ENCODE peak calls at places on chromosomes 7 and 10, in eight cellular contexts. K is tibial nerve, J is esophagus squamous epithelium, D is lower lobe of right lung, R is adipocyte, T is brain microvascular endothelial cell, F is PC-3, L is GM23248. I is an unnamed sample.

GRCh38 chr7:36037121-36037662 is 115.9 kb upstream of the EEPD1 start:
- DNase-seq in K (no peak), J (no peak), D (no peak), R (peak; percentile 89), T (peak; percentile 91), F (peak; percentile 99), L (peak; percentile 75), I (peak; percentile 91)

GRCh38 chr7:55280031-55280454 is 85.1 kb upstream of the LANCL2 start:
- DNase-seq in K (peak; percentile 38), J (no peak), D (no peak), R (peak; percentile 93), T (peak; percentile 57), F (peak; percentile 83), L (peak; percentile 83), I (peak; percentile 79)

GRCh38 chr10:125190961-125191360 is 30.6 kb upstream of the CTBP2 start:
- DNase-seq in K (no peak), J (no peak), D (no peak), R (no peak), T (no peak), F (no peak), L (no peak), I (no peak)

GRCh38 chr7:145123502-145123901 is 287.6 kb upstream of the TPK1 start:
- DNase-seq in K (no peak), J (no peak), D (no peak), R (no peak), T (no peak), F (no peak), L (no peak), I (no peak)

GRCh38 chr10:103556383-103557007 is 63.0 kb downstream of the NEURL1 start:
- DNase-seq in K (no peak), J (no peak), D (no peak), R (no peak), T (no peak), F (no peak), L (no peak), I (no peak)

GRCh38 chr7:31917256-31917655 is 153.0 kb downstream of the PDE1C start:
- DNase-seq in K (no peak), J (no peak), D (no peak), R (no peak), T (no peak), F (peak; percentile 68), L (peak; percentile 61), I (no peak)

GRCh38 chr10:78450807-78451485 is 417.3 kb downstream of the RPS24 start:
- DNase-seq in K (no peak), J (no peak), D (no peak), R (no peak), T (no peak), F (no peak), L (no peak), I (no peak)

GRCh38 chr7:42736931-42737330 is 174.9 kb downstream of the C7orf25 start:
- DNase-seq in K (no peak), J (no peak), D (no peak), R (no peak), T (no peak), F (peak; percentile 37), L (peak; percentile 18), I (no peak)

GRCh38 chr7:93890041-93890463 is 501 bp downstream of the TFPI2 start:
- DNase-seq in K (no peak), J (no peak), D (peak; percentile 43), R (peak; percentile 33), T (peak; percentile 46), F (peak; percentile 58), L (peak; percentile 85), I (peak; percentile 79)

GRCh38 chr7:93894426-93894825 is 3.9 kb upstream of the TFPI2 start:
- DNase-seq in K (no peak), J (no peak), D (no peak), R (no peak), T (peak; percentile 21), F (peak; percentile 30), L (peak; percentile 28), I (no peak)

GRCh38 chr7:93894966-93895650 is 4.6 kb upstream of the TFPI2 start:
- DNase-seq in K (no peak), J (no peak), D (no peak), R (no peak), T (no peak), F (no peak), L (no peak), I (peak; percentile 92)

GRCh38 chr7:93889261-93889660 is 1.3 kb downstream of the TFPI2 start:
- DNase-seq in K (no peak), J (no peak), D (no peak), R (peak; percentile 57), T (peak; percentile 58), F (peak; percentile 87), L (peak; percentile 92), I (peak; percentile 52)

DNA sequence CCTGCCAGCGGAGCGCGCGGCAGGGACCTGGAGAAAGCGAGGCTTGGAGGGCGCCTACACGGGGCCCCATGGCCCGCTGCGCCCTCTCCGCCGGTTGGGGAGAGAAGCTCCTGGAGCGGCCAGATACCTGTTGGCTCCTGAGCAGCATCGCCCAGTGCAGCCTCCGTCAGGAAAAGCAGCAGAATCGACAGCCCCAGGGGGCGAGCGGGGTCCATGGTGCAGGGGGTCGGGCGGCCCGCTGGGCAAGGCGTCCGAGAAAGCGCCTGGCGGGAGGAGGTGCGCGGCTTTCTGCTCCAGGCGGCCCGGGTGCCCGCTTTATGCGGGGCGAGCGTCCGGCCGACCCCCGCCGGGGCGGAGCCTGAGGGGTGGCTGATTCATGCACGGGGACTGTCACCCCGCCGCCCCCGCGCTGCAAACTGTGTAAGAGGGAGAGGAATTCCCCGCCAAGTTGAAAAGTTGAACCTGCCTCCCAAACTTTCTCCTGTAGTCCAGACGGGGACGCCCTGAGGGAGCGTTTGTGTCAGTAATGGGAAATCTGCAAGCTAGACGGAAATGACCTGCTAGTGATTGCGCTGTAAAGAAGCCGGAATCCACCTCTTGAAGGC is at the start of gene TFPI2:
- DNase-seq in K (no peak), J (no peak), D (peak; percentile 42), R (peak; percentile 82), T (peak; percentile 93), F (peak; percentile 87), L (peak; percentile 84), I (peak; percentile 83)
- H3K4me3 ChIP-seq in K (peak within 1 kb of the TSS; percentile 77), J (peak within 1 kb of the TSS; percentile 68), D (peak within 1 kb of the TSS; percentile 58), R (peak within 1 kb of the TSS; percentile 85), T (peak within 1 kb of the TSS; percentile 79), F (peak within 1 kb of the TSS; percentile 83), L (peak within 1 kb of the TSS; percentile 83), I (peak within 1 kb of the TSS; percentile 88)

GRCh38 chr10:101287183-101287830 is 58.0 kb upstream of the LBX1 start:
- DNase-seq in K (no peak), J (no peak), D (no peak), R (no peak), T (no peak), F (no peak), L (no peak), I (no peak)

GRCh38 chr10:101286248-101287046 is 57.2 kb upstream of the LBX1 start:
- DNase-seq in K (no peak), J (no peak), D (no peak), R (no peak), T (no peak), F (no peak), L (no peak), I (no peak)

GRCh38 chr10:101284171-101285092 is 55.2 kb upstream of the LBX1 start:
- DNase-seq in K (no peak), J (no peak), D (no peak), R (no peak), T (no peak), F (no peak), L (no peak), I (no peak)

GRCh38 chr10:101285093-101285463 is 55.8 kb upstream of the LBX1 start:
- DNase-seq in K (no peak), J (no peak), D (no peak), R (no peak), T (no peak), F (no peak), L (no peak), I (no peak)

DNA sequence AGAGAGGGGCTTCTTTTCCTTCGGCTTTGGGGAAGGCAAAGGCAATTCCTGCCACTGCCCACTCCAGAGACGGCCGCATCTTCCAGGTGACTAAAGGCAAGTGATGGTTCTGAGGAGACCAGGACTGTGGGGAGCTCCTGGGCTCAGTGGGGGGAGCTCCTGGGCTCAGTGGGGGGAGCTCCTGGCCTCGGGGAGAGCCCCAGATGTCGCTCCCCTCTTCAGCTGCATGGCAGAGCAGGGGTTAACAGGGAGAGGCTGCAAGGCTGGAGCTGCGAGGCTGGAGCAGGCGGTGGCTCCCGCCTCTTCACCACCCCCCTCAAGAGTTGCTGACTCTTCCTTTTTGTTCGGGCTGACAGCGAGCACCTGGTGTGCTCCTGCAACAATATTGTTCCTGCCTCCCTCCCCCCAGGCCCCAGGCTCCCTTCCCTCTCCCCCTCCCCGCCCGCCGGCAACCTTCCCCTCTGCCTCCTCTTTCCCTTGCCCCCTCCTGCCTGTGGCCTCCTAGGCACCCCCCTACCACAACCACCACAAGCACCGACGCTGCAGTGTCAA is 56.3 kb upstream of the LBX1 start:
- DNase-seq in K (no peak), J (no peak), D (no peak), R (no peak), T (no peak), F (no peak), L (no peak), I (no peak)
- H3K4me3 ChIP-seq in K (no peak overlapping the region), J (no peak overlapping the region), D (no peak overlapping the region), R (no peak overlapping the region), T (no peak overlapping the region), F (no peak overlapping the region), L (no peak overlapping the region), I (no peak overlapping the region)

DNA sequence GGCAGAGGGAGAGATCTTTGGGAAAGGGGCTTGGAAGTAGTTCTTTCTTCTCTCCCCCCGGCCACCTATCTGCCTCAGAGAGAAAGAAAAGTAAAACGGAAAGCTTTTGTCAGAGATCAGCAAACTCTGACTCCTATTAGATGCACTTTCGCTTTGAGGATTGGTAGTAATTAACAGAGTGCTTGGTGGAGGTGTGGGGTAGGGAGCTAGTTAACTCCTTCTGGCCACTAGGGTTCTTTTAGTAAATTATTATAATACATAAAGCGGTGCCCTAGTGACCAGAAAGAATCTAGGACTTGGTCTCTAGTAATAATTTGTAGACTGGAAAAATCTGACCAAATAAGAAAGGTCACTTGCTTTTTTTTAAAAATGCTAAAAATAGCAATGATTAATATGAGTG is 54.6 kb downstream of the CPVL start:
- DNase-seq in K (no peak), J (no peak), D (no peak), R (peak; percentile 15), T (no peak), F (no peak), L (peak; percentile 37), I (peak; percentile 7)
- H3K4me3 ChIP-seq in K (peak overlapping the region; percentile 41), J (peak overlapping the region; percentile 42), D (peak overlapping the region; percentile 42), R (peak overlapping the region; percentile 72), T (peak overlapping the region; percentile 37), F (no peak overlapping the region), L (peak overlapping the region; percentile 56), I (peak overlapping the region; percentile 29)

GRCh38 chr7:111094387-111094786 is 3.5 kb downstream of the LRRN3 start:
- DNase-seq in K (no peak), J (no peak), D (no peak), R (no peak), T (no peak), F (no peak), L (no peak), I (no peak)

GRCh38 chr7:111091623-111092370 is 870 bp downstream of the LRRN3 start:
- DNase-seq in K (no peak), J (no peak), D (no peak), R (peak; percentile 43), T (peak; percentile 13), F (no peak), L (no peak), I (no peak)

GRCh38 chr7:111089822-111090426 is 1.0 kb upstream of the LRRN3 start:
- DNase-seq in K (no peak), J (no peak), D (no peak), R (peak; percentile 80), T (peak; percentile 13), F (peak; percentile 65), L (peak; percentile 65), I (peak; percentile 43)

GRCh38 chr7:111090834-111091233 is at the start of gene LRRN3:
- DNase-seq in K (no peak), J (no peak), D (no peak), R (peak; percentile 84), T (peak; percentile 89), F (no peak), L (peak; percentile 30), I (peak; percentile 29)

GRCh38 chr7:111092406-111093160 is 1.7 kb downstream of the LRRN3 start:
- DNase-seq in K (no peak), J (no peak), D (no peak), R (no peak), T (no peak), F (peak; percentile 32), L (no peak), I (no peak)
- H3K4me3 ChIP-seq in K (no peak overlapping the region), J (peak overlapping the region; percentile 47), D (peak overlapping the region; percentile 43), R (peak overlapping the region; percentile 80), T (peak overlapping the region; percentile 54), F (no peak overlapping the region), L (no peak overlapping the region), I (no peak overlapping the region)

I was measured in fibroblast of villous mesenchyme.